ENCODE peak calls at places on chromosomes 16 and 17, in seven cellular contexts. N is GM23248; H is SJSA1; P is CD8-positive, alpha-beta T cell; L is left ventricle myocardium inferior; X is A549; V is spleen. J is an unnamed sample.
A peak's percentile ranks its signal among the peaks of the same experiment; 100 is the strongest.

GRCh38 chr16:87550510-87550961 is 51.8 kb upstream of the JPH3 start:
- DNase-seq in N (peak; percentile 41), H (no peak), P (peak; percentile 58), L (peak; percentile 46), X (peak; percentile 36), V (peak; percentile 87), J (peak; percentile 88)

GRCh38 chr17:2083613-2084128 is 28.8 kb downstream of the HIC1 start:
- DNase-seq in N (no peak), H (no peak), P (no peak), L (no peak), X (no peak), V (no peak), J (no peak)

GRCh38 chr16:68492501-68493411 is 44.4 kb upstream of the SMPD3 start:
- DNase-seq in N (no peak), H (no peak), P (no peak), L (no peak), X (no peak), V (peak; percentile 62), J (peak; percentile 49)

GRCh38 chr17:29838961-29839360 is 91.1 kb downstream of the SSH2 start:
- DNase-seq in N (peak; percentile 48), H (no peak), P (no peak), L (no peak), X (no peak), V (no peak), J (no peak)

GRCh38 chr17:64259922-64260321 is 3.1 kb downstream of the TEX2 start:
- DNase-seq in N (peak; percentile 89), H (no peak), P (no peak), L (no peak), X (no peak), V (no peak), J (no peak)

GRCh38 chr16:84714028-84714427 is 14.2 kb downstream of the USP10 start:
- DNase-seq in N (no peak), H (no peak), P (no peak), L (no peak), X (no peak), V (no peak), J (no peak)

GRCh38 chr17:55731586-55732250 is 9.1 kb upstream of the TMEM100 start:
- DNase-seq in N (peak; percentile 80), H (no peak), P (no peak), L (peak; percentile 81), X (no peak), V (no peak), J (peak; percentile 59)

GRCh38 chr17:81453049-81453448 is 57.8 kb downstream of the BAHCC1 start:
- DNase-seq in N (no peak), H (no peak), P (no peak), L (no peak), X (no peak), V (no peak), J (no peak)

GRCh38 chr16:88347656-88348376 is 34.9 kb upstream of the ZNF469 start:
- DNase-seq in N (no peak), H (no peak), P (peak; percentile 13), L (peak; percentile 6), X (no peak), V (peak; percentile 83), J (peak; percentile 34)

GRCh38 chr17:49703557-49704277 is 4.0 kb downstream of the SLC35B1 start:
- DNase-seq in N (peak; percentile 73), H (no peak), P (no peak), L (no peak), X (peak; percentile 72), V (peak; percentile 17), J (no peak)

GRCh38 chr17:60524463-60525346 is 1.3 kb downstream of the APPBP2 start:
- DNase-seq in N (peak; percentile 57), H (peak; percentile 35), P (no peak), L (no peak), X (no peak), V (no peak), J (no peak)

GRCh38 chr17:752620-753219 is 656 bp upstream of the GEMIN4 start:
- DNase-seq in N (peak; percentile 76), H (peak; percentile 18), P (no peak), L (peak; percentile 75), X (peak; percentile 45), V (peak; percentile 86), J (peak; percentile 85)

GRCh38 chr17:73798111-73798748 is 154.0 kb upstream of the SDK2 start:
- DNase-seq in N (peak; percentile 96), H (peak; percentile 60), P (no peak), L (no peak), X (peak; percentile 98), V (no peak), J (no peak)

GRCh38 chr16:19374402-19374801 is 43.3 kb upstream of the TMC5 start:
- DNase-seq in N (no peak), H (no peak), P (no peak), L (no peak), X (no peak), V (no peak), J (no peak)

GRCh38 chr16:76749780-76750375 is 441.1 kb upstream of the MON1B start:
- DNase-seq in N (no peak), H (no peak), P (no peak), L (no peak), X (no peak), V (no peak), J (no peak)

GRCh38 chr17:50722746-50723145 is 3.3 kb downstream of the LUC7L3 start:
- DNase-seq in N (peak; percentile 30), H (no peak), P (no peak), L (no peak), X (no peak), V (no peak), J (no peak)

GRCh38 chr17:2396568-2397246 is 4.2 kb downstream of the MNT start:
- DNase-seq in N (peak; percentile 96), H (peak; percentile 90), P (no peak), L (peak; percentile 94), X (peak; percentile 86), V (peak; percentile 96), J (peak; percentile 97)

GRCh38 chr17:12979826-12980500 is 37.9 kb downstream of the ELAC2 start:
- DNase-seq in N (peak; percentile 69), H (no peak), P (no peak), L (no peak), X (no peak), V (no peak), J (peak; percentile 25)

GRCh38 chr17:70195091-70195490 is 25.8 kb downstream of the KCNJ2 start:
- DNase-seq in N (no peak), H (no peak), P (no peak), L (no peak), X (no peak), V (no peak), J (no peak)

GRCh38 chr17:79658811-79659207 is 48.0 kb upstream of the RBFOX3 start:
- DNase-seq in N (peak; percentile 38), H (peak; percentile 22), P (no peak), L (no peak), X (peak; percentile 70), V (no peak), J (peak; percentile 63)

GRCh38 chr17:57678393-57678792 is 66.7 kb downstream of the CCDC182 start:
- DNase-seq in N (no peak), H (no peak), P (no peak), L (no peak), X (no peak), V (peak; percentile 29), J (no peak)

GRCh38 chr17:46144246-46144645 is 49.0 kb downstream of the KANSL1 start:
- DNase-seq in N (no peak), H (no peak), P (no peak), L (no peak), X (no peak), V (no peak), J (no peak)

GRCh38 chr16:69131167-69131748 is 1.1 kb downstream of the CHTF8 start:
- DNase-seq in N (peak; percentile 51), H (no peak), P (no peak), L (no peak), X (peak; percentile 54), V (peak; percentile 65), J (no peak)

GRCh38 chr17:17235212-17236174 is 1.5 kb downstream of the FLCN start:
- DNase-seq in N (peak; percentile 76), H (no peak), P (no peak), L (no peak), X (no peak), V (peak; percentile 76), J (peak; percentile 63)

GRCh38 chr17:47165137-47165536 is 24.0 kb downstream of the CDC27 start:
- DNase-seq in N (no peak), H (no peak), P (no peak), L (no peak), X (no peak), V (no peak), J (no peak)

GRCh38 chr17:61159415-61159814 is 240.2 kb upstream of the TBX2 start:
- DNase-seq in N (peak; percentile 16), H (peak; percentile 43), P (no peak), L (no peak), X (no peak), V (no peak), J (no peak)

GRCh38 chr17:7881655-7882054 is 6.9 kb upstream of the CHD3 start:
- DNase-seq in N (no peak), H (no peak), P (no peak), L (no peak), X (no peak), V (no peak), J (no peak)

GRCh38 chr16:49489686-49490320 is 116.2 kb downstream of the C16orf78 start:
- DNase-seq in N (no peak), H (no peak), P (no peak), L (no peak), X (no peak), V (peak; percentile 64), J (peak; percentile 26)

GRCh38 chr17:28404812-28405570 is 1.0 kb downstream of the SLC46A1 start:
- DNase-seq in N (peak; percentile 68), H (no peak), P (no peak), L (no peak), X (no peak), V (no peak), J (no peak)
- H3K27ac ChIP-seq in N (no peak overlapping the region), H (no peak overlapping the region), P (no peak overlapping the region), L (peak overlapping the region; percentile 66), X (peak overlapping the region; percentile 96), V (peak overlapping the region; percentile 82), J (no peak overlapping the region)

GRCh38 chr16:4372578-4373355 is 1.1 kb downstream of the VASN start:
- DNase-seq in N (peak; percentile 95), H (peak; percentile 86), P (no peak), L (peak; percentile 30), X (peak; percentile 54), V (peak; percentile 71), J (no peak)
- H3K4me3 ChIP-seq in N (peak overlapping the region; percentile 100), H (peak overlapping the region; percentile 57), P (peak overlapping the region; percentile 54), L (peak overlapping the region; percentile 75), X (peak overlapping the region; percentile 70), V (peak overlapping the region; percentile 69), J (peak overlapping the region; percentile 73)

DNA sequence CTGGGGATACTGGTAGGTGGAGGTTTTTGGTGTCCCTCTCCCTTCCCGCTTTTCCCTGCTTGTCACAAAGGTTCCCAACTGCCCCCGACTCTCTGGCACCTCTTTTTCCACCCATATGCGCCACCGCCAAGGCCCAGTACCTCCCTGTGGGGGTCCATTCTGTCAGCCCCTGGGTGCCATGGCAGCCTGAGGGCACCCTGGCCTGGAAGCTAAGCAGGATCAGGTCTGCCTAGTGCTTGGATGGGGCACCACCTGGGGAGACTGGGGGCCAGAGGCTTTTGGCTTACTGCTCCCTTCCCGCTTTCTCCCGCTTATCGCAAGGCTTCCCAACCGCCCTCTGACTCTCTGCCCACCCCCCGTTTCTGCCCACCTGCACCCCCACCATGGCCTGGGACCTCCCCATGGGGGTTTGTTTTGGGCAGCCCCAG is 2286.4 kb downstream of the TP53TG3F start:
- DNase-seq in N (no peak), H (no peak), P (no peak), L (no peak), X (no peak), V (no peak), J (no peak)
- H3K9me3 ChIP-seq in N (no peaks in the 10 kb centered on the region), H (no peaks in the 10 kb centered on the region), P (peaks cover 3% of the 10 kb centered on the region), L (peaks cover 7% of the 10 kb centered on the region), X (no peaks in the 10 kb centered on the region), V (peaks cover 100% of the 10 kb centered on the region), J (peaks cover 2% of the 10 kb centered on the region)

GRCh38 chr17:78458739-78459335 is 80.4 kb downstream of the PGS1 start:
- DNase-seq in N (no peak), H (no peak), P (no peak), L (no peak), X (no peak), V (no peak), J (no peak)
- H3K27ac ChIP-seq in N (no peak overlapping the region), H (no peak overlapping the region), P (no peak overlapping the region), L (no peak overlapping the region), X (no peak overlapping the region), V (no peak overlapping the region), J (no peak overlapping the region)

J was measured in aorta.